ENCODE peak calls at places on chromosomes 13 and 19, in seven cellular contexts. Q is GF-D8; X is activated T-cell treated with anti-CD3 and anti-CD28 coated beads, Interleukin-2, amount 50 U/mL, for 72 hours; Z is HCEC 1CT; Y is Calu3; W is AML-193; O is cardiac fibroblast. L is an unnamed sample.

GRCh38 chr19:30671622-30672051 is 299.5 kb downstream of the ZNF536 start:
- DNase-seq in X (no peak), Y (no peak), O (peak; percentile 18), W (no peak), Z (no peak), Q (no peak), L (no peak)

GRCh38 chr13:22592515-22592914 is 588.3 kb upstream of the SGCG start:
- DNase-seq in Y (no peak), Q (no peak), Z (no peak), W (no peak), X (no peak), O (no peak), L (no peak)

GRCh38 chr19:53381376-53381775 is 13.6 kb upstream of the ZNF765 start:
- DNase-seq in O (no peak), Q (no peak), W (no peak), Y (no peak), X (no peak), Z (no peak), L (no peak)

GRCh38 chr13:110562696-110563462 is 1.4 kb upstream of the RAB20 start:
- DNase-seq in W (no peak), Q (no peak), X (no peak), Z (no peak), O (no peak), Y (no peak), L (no peak)

GRCh38 chr13:34654203-34654602 is 287.9 kb upstream of the NBEA start:
- DNase-seq in W (no peak), Z (no peak), X (no peak), Y (no peak), O (no peak), Q (no peak), L (no peak)

GRCh38 chr19:22528956-22529355 is 105.2 kb upstream of the ZNF492 start:
- DNase-seq in W (no peak), Y (no peak), Z (no peak), Q (no peak), X (no peak), O (no peak), L (no peak)

GRCh38 chr19:28377077-28377476 is 835.9 kb downstream of the UQCRFS1 start:
- DNase-seq in O (no peak), Z (no peak), X (no peak), Q (no peak), Y (peak; percentile 1), W (no peak), L (no peak)

GRCh38 chr13:30739646-30740642 is 4.6 kb downstream of the ALOX5AP start:
- DNase-seq in W (peak; percentile 91), X (peak; percentile 76), Z (peak; percentile 75), Q (peak; percentile 93), Y (peak; percentile 3), O (peak; percentile 76), L (peak; percentile 14)

GRCh38 chr13:114099918-114100445 is 32.4 kb downstream of the RASA3 start:
- DNase-seq in W (no peak), Q (no peak), X (no peak), Y (no peak), Z (no peak), O (peak; percentile 46), L (peak; percentile 47)

GRCh38 chr13:53136554-53136953 is 107.9 kb downstream of the OLFM4 start:
- DNase-seq in Y (no peak), Z (no peak), W (no peak), X (no peak), Q (no peak), O (no peak), L (no peak)

GRCh38 chr13:24511019-24511823 is 1.4 kb downstream of the PARP4 start:
- DNase-seq in Y (peak; percentile 60), Q (peak; percentile 53), O (peak; percentile 82), X (peak; percentile 65), W (peak; percentile 82), Z (peak; percentile 89), L (peak; percentile 32)

GRCh38 chr13:113299951-113300350 is 2.9 kb downstream of the LAMP1 start:
- DNase-seq in X (no peak), Q (no peak), O (peak; percentile 8), Z (no peak), Y (no peak), W (peak; percentile 49), L (no peak)

GRCh38 chr13:75792526-75793187 is 156.5 kb downstream of the LMO7 start:
- DNase-seq in X (no peak), Y (peak; percentile 9), Q (no peak), W (no peak), O (peak; percentile 72), Z (peak; percentile 46), L (peak; percentile 85)

L was measured in Caco-2.